ENCODE peak calls at places on chromosome 14, in ten cellular contexts. One of them, this sample, is unnamed.

GRCh38 chr14:49634547-49635334 is at the start of gene DNAAF2:
- DNase-seq in neural progenitor cell: peak; percentile 87
- DNase-seq in astrocyte: peak; percentile 71
- DNase-seq in DND-41: peak; percentile 66
- DNase-seq in GM23338: peak; percentile 84
- DNase-seq in MM.1S: peak; percentile 31
- DNase-seq in PC-3: peak; percentile 74
- DNase-seq in HCT116: no peak
- DNase-seq in HepG2: peak; percentile 76
- DNase-seq in fibroblast of lung: peak; percentile 80
- DNase-seq in this sample: peak; percentile 83

GRCh38 chr14:66572836-66573235 is 64.9 kb downstream of the GPHN start:
- DNase-seq in neural progenitor cell: no peak
- DNase-seq in astrocyte: peak; percentile 51
- DNase-seq in DND-41: no peak
- DNase-seq in GM23338: no peak
- DNase-seq in MM.1S: no peak
- DNase-seq in PC-3: no peak
- DNase-seq in HCT116: no peak
- DNase-seq in HepG2: no peak
- DNase-seq in fibroblast of lung: peak; percentile 3
- DNase-seq in this sample: no peak

GRCh38 chr14:35078082-35078481 is 32.0 kb downstream of the FAM177A1 start:
- DNase-seq in neural progenitor cell: no peak
- DNase-seq in astrocyte: no peak
- DNase-seq in DND-41: no peak
- DNase-seq in GM23338: no peak
- DNase-seq in MM.1S: no peak
- DNase-seq in PC-3: no peak
- DNase-seq in HCT116: no peak
- DNase-seq in HepG2: peak; percentile 83
- DNase-seq in fibroblast of lung: no peak
- DNase-seq in this sample: peak; percentile 25

GRCh38 chr14:72892103-72892878 is 1.6 kb downstream of the DPF3 start:
- DNase-seq in neural progenitor cell: peak; percentile 62
- DNase-seq in astrocyte: peak; percentile 26
- DNase-seq in DND-41: no peak
- DNase-seq in GM23338: peak; percentile 71
- DNase-seq in MM.1S: peak; percentile 41
- DNase-seq in PC-3: peak; percentile 55
- DNase-seq in HCT116: no peak
- DNase-seq in HepG2: no peak
- DNase-seq in fibroblast of lung: peak; percentile 47
- DNase-seq in this sample: peak; percentile 14

GRCh38 chr14:24103451-24103850 is 9.3 kb downstream of the PCK2 start:
- DNase-seq in neural progenitor cell: no peak
- DNase-seq in astrocyte: no peak
- DNase-seq in DND-41: no peak
- DNase-seq in GM23338: no peak
- DNase-seq in MM.1S: no peak
- DNase-seq in PC-3: no peak
- DNase-seq in HCT116: no peak
- DNase-seq in HepG2: no peak
- DNase-seq in fibroblast of lung: no peak
- DNase-seq in this sample: no peak

GRCh38 chr14:77076118-77076631 is 21.9 kb upstream of the CIPC start:
- DNase-seq in neural progenitor cell: peak; percentile 52
- DNase-seq in astrocyte: no peak
- DNase-seq in DND-41: no peak
- DNase-seq in GM23338: peak; percentile 77
- DNase-seq in MM.1S: no peak
- DNase-seq in PC-3: no peak
- DNase-seq in HCT116: no peak
- DNase-seq in HepG2: peak; percentile 19
- DNase-seq in fibroblast of lung: peak; percentile 85
- DNase-seq in this sample: peak; percentile 67

GRCh38 chr14:77027538-77028383 is 747 bp downstream of the IRF2BPL start:
- DNase-seq in neural progenitor cell: peak; percentile 36
- DNase-seq in astrocyte: peak; percentile 65
- DNase-seq in DND-41: peak; percentile 75
- DNase-seq in GM23338: peak; percentile 58
- DNase-seq in MM.1S: peak; percentile 60
- DNase-seq in PC-3: peak; percentile 72
- DNase-seq in HCT116: no peak
- DNase-seq in HepG2: no peak
- DNase-seq in fibroblast of lung: peak; percentile 81
- DNase-seq in this sample: peak; percentile 87

GRCh38 chr14:91327201-91327600 is 82.7 kb upstream of the GPR68 start:
- DNase-seq in neural progenitor cell: no peak
- DNase-seq in astrocyte: no peak
- DNase-seq in DND-41: no peak
- DNase-seq in GM23338: no peak
- DNase-seq in MM.1S: no peak
- DNase-seq in PC-3: no peak
- DNase-seq in HCT116: no peak
- DNase-seq in HepG2: no peak
- DNase-seq in fibroblast of lung: no peak
- DNase-seq in this sample: no peak

GRCh38 chr14:20632831-20633771 is 8.4 kb downstream of the OR6S1 start:
- DNase-seq in neural progenitor cell: peak; percentile 87
- DNase-seq in astrocyte: peak; percentile 73
- DNase-seq in DND-41: peak; percentile 12
- DNase-seq in GM23338: peak; percentile 97
- DNase-seq in MM.1S: peak; percentile 70
- DNase-seq in PC-3: peak; percentile 91
- DNase-seq in HCT116: no peak
- DNase-seq in HepG2: peak; percentile 93
- DNase-seq in fibroblast of lung: peak; percentile 65
- DNase-seq in this sample: peak; percentile 84
- TF ChIP-seq EZH2 in neural progenitor cell: peak; percentile 32
- TF ChIP-seq EZH2 in astrocyte: no peak
- TF ChIP-seq EZH2 in DND-41: no peak
- TF ChIP-seq EZH2 in GM23338: no peak
- TF ChIP-seq EZH2 in MM.1S: no peak
- TF ChIP-seq EZH2 in PC-3: no peak
- TF ChIP-seq EZH2 in HCT116: no peak
- TF ChIP-seq EZH2 in HepG2: no peak
- TF ChIP-seq EZH2 in fibroblast of lung: no peak
- TF ChIP-seq EZH2 in this sample: no peak

GRCh38 chr14:93906341-93907329 is 20.5 kb upstream of the FAM181A start:
- DNase-seq in neural progenitor cell: peak; percentile 78
- DNase-seq in astrocyte: no peak
- DNase-seq in DND-41: peak; percentile 55
- DNase-seq in GM23338: peak; percentile 91
- DNase-seq in MM.1S: peak; percentile 59
- DNase-seq in PC-3: peak; percentile 73
- DNase-seq in HCT116: peak; percentile 63
- DNase-seq in HepG2: peak; percentile 59
- DNase-seq in fibroblast of lung: peak; percentile 8
- DNase-seq in this sample: peak; percentile 75

GRCh38 chr14:93902619-93903307 is 24.4 kb upstream of the FAM181A start:
- DNase-seq in neural progenitor cell: no peak
- DNase-seq in astrocyte: no peak
- DNase-seq in DND-41: no peak
- DNase-seq in GM23338: no peak
- DNase-seq in MM.1S: no peak
- DNase-seq in PC-3: no peak
- DNase-seq in HCT116: no peak
- DNase-seq in HepG2: peak; percentile 56
- DNase-seq in fibroblast of lung: no peak
- DNase-seq in this sample: no peak

GRCh38 chr14:93901813-93902212 is 25.3 kb upstream of the FAM181A start:
- DNase-seq in neural progenitor cell: no peak
- DNase-seq in astrocyte: no peak
- DNase-seq in DND-41: no peak
- DNase-seq in GM23338: no peak
- DNase-seq in MM.1S: no peak
- DNase-seq in PC-3: no peak
- DNase-seq in HCT116: no peak
- DNase-seq in HepG2: no peak
- DNase-seq in fibroblast of lung: no peak
- DNase-seq in this sample: peak; percentile 31

GRCh38 chr14:93905623-93906022 is 21.5 kb upstream of the FAM181A start:
- DNase-seq in neural progenitor cell: no peak
- DNase-seq in astrocyte: no peak
- DNase-seq in DND-41: no peak
- DNase-seq in GM23338: no peak
- DNase-seq in MM.1S: no peak
- DNase-seq in PC-3: peak; percentile 13
- DNase-seq in HCT116: no peak
- DNase-seq in HepG2: peak; percentile 92
- DNase-seq in fibroblast of lung: no peak
- DNase-seq in this sample: peak; percentile 34

DNA sequence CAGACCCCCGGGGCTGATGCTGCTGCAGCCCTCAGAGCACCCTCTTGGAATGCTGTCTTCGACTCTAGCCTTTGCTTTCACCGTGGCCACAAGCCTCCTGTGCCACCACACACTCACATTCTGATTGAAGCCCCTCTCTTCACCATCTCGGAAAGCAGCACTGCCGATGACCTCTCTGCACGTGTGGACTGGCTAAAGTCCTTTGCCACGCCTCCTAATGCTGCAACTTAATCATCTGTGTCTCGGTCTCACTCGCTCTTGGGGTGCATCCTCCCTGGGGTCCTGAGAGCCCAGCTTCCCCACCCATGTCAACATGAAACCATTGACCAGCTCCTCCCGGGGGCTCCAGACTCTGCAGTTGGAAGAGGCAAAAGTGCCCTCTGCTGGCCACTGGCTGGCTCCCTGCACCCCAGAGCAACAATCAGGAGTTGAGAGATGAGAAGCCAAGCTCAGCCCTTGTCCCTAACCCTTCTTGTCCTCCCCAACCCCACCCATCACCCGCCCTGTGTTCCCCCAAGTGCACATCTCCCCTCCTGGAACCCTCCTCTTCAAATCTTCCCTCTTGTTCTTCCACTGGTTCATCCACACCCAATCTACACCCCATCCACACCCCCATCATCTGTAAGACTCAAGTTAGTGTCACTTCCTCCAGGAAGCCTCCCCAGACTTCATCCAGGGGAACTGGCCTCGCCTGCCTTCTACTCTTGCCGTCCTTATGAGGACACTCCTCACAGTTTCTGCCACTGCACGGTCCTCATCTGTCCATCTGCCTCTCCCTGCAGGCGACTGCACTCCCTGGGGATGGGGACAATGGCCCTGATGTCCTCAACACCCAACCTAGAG is 23.6 kb upstream of the FAM181A start:
- DNase-seq in neural progenitor cell: peak; percentile 74
- DNase-seq in astrocyte: no peak
- DNase-seq in DND-41: no peak
- DNase-seq in GM23338: peak; percentile 73
- DNase-seq in MM.1S: no peak
- DNase-seq in PC-3: peak; percentile 18
- DNase-seq in HCT116: peak; percentile 15
- DNase-seq in HepG2: peak; percentile 54
- DNase-seq in fibroblast of lung: no peak
- DNase-seq in this sample: peak; percentile 46
- TF ChIP-seq CTCF in neural progenitor cell: peak; percentile 78
- TF ChIP-seq CTCF in astrocyte: no peak
- TF ChIP-seq CTCF in DND-41: peak; percentile 24
- TF ChIP-seq CTCF in GM23338: peak; percentile 86
- TF ChIP-seq CTCF in MM.1S: peak; percentile 13
- TF ChIP-seq CTCF in PC-3: peak; percentile 51
- TF ChIP-seq CTCF in HCT116: peak; percentile 67
- TF ChIP-seq CTCF in HepG2: peak; percentile 83
- TF ChIP-seq CTCF in fibroblast of lung: peak; percentile 9
- TF ChIP-seq CTCF in this sample: peak; percentile 43

GRCh38 chr14:31945701-31946100 is 131.4 kb upstream of the ARHGAP5 start:
- DNase-seq in neural progenitor cell: no peak
- DNase-seq in astrocyte: no peak
- DNase-seq in DND-41: no peak
- DNase-seq in GM23338: no peak
- DNase-seq in MM.1S: no peak
- DNase-seq in PC-3: no peak
- DNase-seq in HCT116: no peak
- DNase-seq in HepG2: no peak
- DNase-seq in fibroblast of lung: no peak
- DNase-seq in this sample: peak; percentile 24

GRCh38 chr14:31943861-31944255 is 133.2 kb upstream of the ARHGAP5 start:
- DNase-seq in neural progenitor cell: no peak
- DNase-seq in astrocyte: no peak
- DNase-seq in DND-41: no peak
- DNase-seq in GM23338: no peak
- DNase-seq in MM.1S: no peak
- DNase-seq in PC-3: no peak
- DNase-seq in HCT116: no peak
- DNase-seq in HepG2: no peak
- DNase-seq in fibroblast of lung: no peak
- DNase-seq in this sample: no peak

GRCh38 chr14:31944256-31945073 is 132.6 kb upstream of the ARHGAP5 start:
- DNase-seq in neural progenitor cell: no peak
- DNase-seq in astrocyte: no peak
- DNase-seq in DND-41: no peak
- DNase-seq in GM23338: no peak
- DNase-seq in MM.1S: no peak
- DNase-seq in PC-3: no peak
- DNase-seq in HCT116: no peak
- DNase-seq in HepG2: peak; percentile 96
- DNase-seq in fibroblast of lung: no peak
- DNase-seq in this sample: peak; percentile 79

GRCh38 chr14:31943217-31943616 is 133.9 kb upstream of the ARHGAP5 start:
- DNase-seq in neural progenitor cell: no peak
- DNase-seq in astrocyte: no peak
- DNase-seq in DND-41: no peak
- DNase-seq in GM23338: no peak
- DNase-seq in MM.1S: no peak
- DNase-seq in PC-3: no peak
- DNase-seq in HCT116: no peak
- DNase-seq in HepG2: no peak
- DNase-seq in fibroblast of lung: no peak
- DNase-seq in this sample: no peak

GRCh38 chr14:31945074-31945613 is 132.0 kb upstream of the ARHGAP5 start:
- DNase-seq in neural progenitor cell: no peak
- DNase-seq in astrocyte: no peak
- DNase-seq in DND-41: no peak
- DNase-seq in GM23338: no peak
- DNase-seq in MM.1S: peak; percentile 9
- DNase-seq in PC-3: no peak
- DNase-seq in HCT116: no peak
- DNase-seq in HepG2: peak; percentile 60
- DNase-seq in fibroblast of lung: no peak
- DNase-seq in this sample: peak; percentile 42
- H3K4me2 ChIP-seq in neural progenitor cell: no peak overlapping the region
- H3K4me2 ChIP-seq in astrocyte: no peak overlapping the region
- H3K4me2 ChIP-seq in DND-41: no peak overlapping the region
- H3K4me2 ChIP-seq in GM23338: no peak overlapping the region
- H3K4me2 ChIP-seq in MM.1S: peak overlapping the region; percentile 24
- H3K4me2 ChIP-seq in PC-3: no peak overlapping the region
- H3K4me2 ChIP-seq in HCT116: peak overlapping the region; percentile 84
- H3K4me2 ChIP-seq in HepG2: peak overlapping the region; percentile 76
- H3K4me2 ChIP-seq in fibroblast of lung: no peak overlapping the region
- H3K4me2 ChIP-seq in this sample: peak overlapping the region; percentile 66

DNA sequence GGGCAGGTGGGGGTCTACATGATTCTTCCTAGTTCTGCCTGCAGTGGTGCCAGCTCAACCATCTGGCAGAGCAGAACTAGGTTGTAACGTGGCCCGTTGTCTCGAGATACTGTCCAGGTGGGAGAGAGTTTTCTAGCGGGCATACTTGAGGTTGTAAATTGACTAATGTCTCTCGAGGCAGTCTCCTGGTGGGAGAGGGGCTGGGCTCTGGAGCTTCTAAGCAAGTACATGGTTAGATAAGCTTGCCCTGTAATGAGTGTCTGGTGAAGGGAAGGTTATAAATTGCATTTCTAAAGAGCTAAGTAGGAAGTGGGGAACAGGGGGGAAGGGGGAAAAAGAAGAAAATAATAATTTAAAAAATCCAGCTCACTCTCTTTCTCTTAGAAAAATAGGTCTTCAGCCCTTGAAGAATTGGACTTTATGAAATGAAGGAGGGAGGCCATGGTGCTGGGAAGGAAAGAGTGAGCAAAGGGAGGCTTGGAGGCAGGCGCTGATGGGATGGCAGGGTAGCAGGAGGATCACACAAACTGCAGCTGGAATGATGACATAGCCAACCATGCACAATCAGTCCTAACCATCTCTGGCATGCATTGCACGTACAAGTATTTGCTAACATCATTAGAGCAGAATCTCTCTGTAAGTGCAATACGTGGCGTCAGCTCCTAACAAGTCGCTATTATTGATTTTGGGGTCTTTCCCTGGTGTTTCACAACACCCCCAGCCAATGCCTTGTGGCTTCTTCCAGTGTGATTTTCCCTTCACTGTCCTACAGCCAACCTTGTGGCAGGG is 18.3 kb downstream of the BDKRB1 start:
- DNase-seq in neural progenitor cell: no peak
- DNase-seq in astrocyte: peak; percentile 97
- DNase-seq in DND-41: no peak
- DNase-seq in GM23338: no peak
- DNase-seq in MM.1S: no peak
- DNase-seq in PC-3: no peak
- DNase-seq in HCT116: no peak
- DNase-seq in HepG2: no peak
- DNase-seq in fibroblast of lung: peak; percentile 96
- DNase-seq in this sample: peak; percentile 46
- TF ChIP-seq EZH2 in neural progenitor cell: no peak
- TF ChIP-seq EZH2 in astrocyte: no peak
- TF ChIP-seq EZH2 in DND-41: no peak
- TF ChIP-seq EZH2 in GM23338: no peak
- TF ChIP-seq EZH2 in MM.1S: no peak
- TF ChIP-seq EZH2 in PC-3: no peak
- TF ChIP-seq EZH2 in HCT116: no peak
- TF ChIP-seq EZH2 in HepG2: no peak
- TF ChIP-seq EZH2 in fibroblast of lung: no peak
- TF ChIP-seq EZH2 in this sample: no peak